ENCODE peak calls at places on chromosomes 7 and 10, in six cellular contexts. E, D, X, N, G and V are unnamed samples.

GRCh38 chr10:5981529-5981928 is 4.2 kb upstream of the IL15RA start:
- DNase-seq in E (no peak), D (no peak), X (no peak), N (no peak), G (no peak), V (no peak)

GRCh38 chr7:37481722-37482288 is 33.1 kb upstream of the ELMO1 start:
- DNase-seq in E (no peak), D (no peak), X (no peak), N (no peak), G (no peak), V (no peak)

GRCh38 chr10:123942114-123942513 is 50.5 kb upstream of the CPXM2 start:
- DNase-seq in E (no peak), D (no peak), X (no peak), N (no peak), G (no peak), V (no peak)

GRCh38 chr10:90175161-90175681 is 473.8 kb downstream of the KIF20B start:
- DNase-seq in E (no peak), D (no peak), X (no peak), N (no peak), G (no peak), V (no peak)

GRCh38 chr7:5420108-5420840 is 3.4 kb downstream of the TNRC18 start:
- DNase-seq in E (peak), D (no peak), X (no peak), N (peak), G (no peak), V (no peak)

GRCh38 chr10:86192686-86193085 is 173.9 kb downstream of the GRID1 start:
- DNase-seq in E (no peak), D (no peak), X (no peak), N (no peak), G (no peak), V (no peak)

GRCh38 chr7:5429857-5430611 is 6.4 kb upstream of the TNRC18 start:
- DNase-seq in E (peak), D (peak), X (no peak), N (peak), G (no peak), V (peak)

GRCh38 chr7:33129806-33130153 is 416 bp downstream of the BBS9 start:
- DNase-seq in E (no peak), D (peak), X (no peak), N (peak), G (no peak), V (no peak)

GRCh38 chr10:28177944-28178637 is 124.8 kb downstream of the MPP7 start:
- DNase-seq in E (no peak), D (no peak), X (peak), N (peak), G (no peak), V (no peak)

DNA sequence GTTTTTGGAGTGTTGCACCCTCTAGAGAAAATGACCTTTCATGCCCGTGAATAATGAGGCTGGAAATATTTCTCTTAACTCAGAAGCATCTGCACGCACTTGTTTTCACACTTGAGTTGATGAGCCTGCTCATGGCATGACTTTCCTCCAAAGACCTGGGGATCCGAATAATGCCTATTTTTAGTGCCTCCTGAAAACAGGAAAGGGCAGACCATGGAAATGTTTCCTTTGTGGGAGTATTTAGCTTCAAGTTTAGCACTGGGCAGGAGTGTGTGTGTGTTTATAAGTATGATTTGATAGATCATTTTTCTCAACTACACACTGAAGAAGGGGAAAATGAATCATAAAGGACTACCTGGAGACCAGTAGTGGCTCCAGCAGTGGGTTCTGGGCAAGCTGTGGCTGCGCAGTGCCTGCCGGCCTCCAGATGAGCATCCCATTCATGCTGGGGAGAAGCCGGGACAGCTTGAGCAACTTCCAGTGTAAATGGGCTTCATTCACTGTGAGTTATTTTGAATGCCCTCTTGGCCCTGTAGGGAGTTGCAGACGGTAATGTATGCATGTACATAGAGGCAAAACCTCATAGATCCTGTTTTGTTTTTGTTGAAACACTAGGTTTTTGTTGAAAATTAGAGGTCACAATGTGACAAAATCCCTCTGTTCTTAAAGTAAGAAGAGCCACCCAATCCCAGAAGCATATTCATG is 117.8 kb upstream of the INSYN2A start:
- DNase-seq in E (no peak), D (no peak), X (no peak), N (no peak), G (no peak), V (no peak)
- TF ChIP-seq EZH2phosphoT487 in E (no peak), D (no peak), X (no peak), N (no peak), G (no peak), V (no peak)

GRCh38 chr7:106681815-106682495 is 21.0 kb upstream of the CCDC71L start:
- DNase-seq in E (no peak), D (no peak), X (no peak), N (peak), G (no peak), V (peak)

GRCh38 chr7:106679153-106679931 is 18.4 kb upstream of the CCDC71L start:
- DNase-seq in E (no peak), D (peak), X (no peak), N (peak), G (no peak), V (peak)

GRCh38 chr7:106683941-106684340 is 23.0 kb upstream of the CCDC71L start:
- DNase-seq in E (no peak), D (no peak), X (no peak), N (no peak), G (no peak), V (no peak)

GRCh38 chr7:106678795-106679152 is 17.8 kb upstream of the CCDC71L start:
- DNase-seq in E (no peak), D (no peak), X (no peak), N (no peak), G (no peak), V (no peak)
- TF ChIP-seq EZH2 in E (no peak), D (no peak), X (no peak), N (no peak), G (no peak), V (no peak)

GRCh38 chr10:128047337-128047736 is 78.9 kb downstream of the MKI67 start:
- DNase-seq in E (peak), D (peak), X (peak), N (no peak), G (peak), V (peak)

GRCh38 chr10:128050117-128050516 is 76.1 kb downstream of the MKI67 start:
- DNase-seq in E (no peak), D (no peak), X (no peak), N (no peak), G (no peak), V (no peak)

GRCh38 chr10:128050937-128051336 is 75.3 kb downstream of the MKI67 start:
- DNase-seq in E (no peak), D (no peak), X (no peak), N (peak), G (no peak), V (no peak)

GRCh38 chr10:128047991-128048826 is 78.0 kb downstream of the MKI67 start:
- DNase-seq in E (no peak), D (peak), X (peak), N (peak), G (no peak), V (peak)

GRCh38 chr10:128049226-128050010 is 76.8 kb downstream of the MKI67 start:
- DNase-seq in E (no peak), D (no peak), X (no peak), N (no peak), G (no peak), V (no peak)
- H3K27ac ChIP-seq in E (no peak), D (no peak), X (no peak), N (no peak), G (no peak), V (no peak)

DNA sequence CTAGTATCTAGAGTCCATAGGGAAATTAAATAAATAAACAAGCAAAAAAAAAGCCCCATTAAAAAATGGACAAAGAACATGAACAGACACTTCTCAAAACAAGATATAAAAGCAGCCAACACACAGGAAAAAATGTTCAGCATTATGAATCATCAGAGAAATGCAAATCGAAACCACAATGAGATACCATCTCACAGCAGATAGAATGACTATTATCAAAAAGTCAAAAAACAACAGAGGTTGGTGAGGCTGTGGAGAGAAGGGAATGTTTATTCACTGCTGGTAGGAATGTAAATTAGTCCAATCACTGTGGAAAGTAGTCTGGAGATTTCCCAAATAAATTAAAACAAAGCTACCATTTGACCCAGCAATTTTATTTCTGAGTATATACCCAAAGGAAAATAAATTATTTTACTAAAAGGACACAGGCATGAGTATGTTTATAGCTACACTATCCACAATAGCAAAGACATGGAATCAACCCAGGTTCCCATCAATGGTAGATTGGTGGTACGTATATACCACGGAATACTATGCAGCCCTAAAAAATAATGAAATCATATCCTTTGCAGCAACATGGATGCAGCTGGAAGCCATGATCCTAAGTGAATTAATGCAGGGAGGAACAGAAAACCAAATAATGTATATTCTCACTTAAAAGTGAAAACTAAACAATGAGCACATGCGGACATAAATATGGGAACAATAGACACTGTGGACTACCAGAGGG is 366.5 kb upstream of the SEMA3C start:
- DNase-seq in E (no peak), D (no peak), X (no peak), N (peak), G (peak), V (peak)
- TF ChIP-seq EZH2phosphoT487 in E (no peak), D (no peak), X (no peak), N (no peak), G (no peak), V (no peak)